ENCODE peak calls at places on chromosomes 7 and 10, in seven cellular contexts. P, U, F, H, X, A and M are unnamed samples.

GRCh38 chr10:60399343-60399742 is 9.7 kb upstream of the ANK3 start:
- DNase-seq in P (no peak), U (no peak), F (peak; percentile 84), H (no peak), X (no peak), A (no peak), M (no peak)

GRCh38 chr10:17453377-17454091 is 861 bp downstream of the ST8SIA6 start:
- DNase-seq in P (peak; percentile 34), U (peak; percentile 68), F (peak; percentile 28), H (no peak), X (no peak), A (peak; percentile 13), M (no peak)

GRCh38 chr10:34911661-34912205 is 96.6 kb upstream of the PARD3 start:
- DNase-seq in P (no peak), U (no peak), F (no peak), H (no peak), X (no peak), A (no peak), M (no peak)

GRCh38 chr7:74010407-74010806 is 17.6 kb upstream of the ELN start:
- DNase-seq in P (no peak), U (no peak), F (no peak), H (no peak), X (no peak), A (no peak), M (no peak)

GRCh38 chr7:11153694-11154093 is 180.0 kb downstream of the PHF14 start:
- DNase-seq in P (no peak), U (no peak), F (no peak), H (no peak), X (no peak), A (no peak), M (no peak)

GRCh38 chr7:157888579-157888978 is 551.8 kb downstream of the DNAJB6 start:
- DNase-seq in P (no peak), U (no peak), F (no peak), H (no peak), X (no peak), A (no peak), M (no peak)

GRCh38 chr7:27130540-27131389 is at the start of gene HOXA4:
- DNase-seq in P (peak; percentile 75), U (peak; percentile 82), F (no peak), H (peak; percentile 28), X (peak; percentile 84), A (peak; percentile 29), M (peak; percentile 67)

GRCh38 chr7:46315891-46316290 is 394.8 kb upstream of the IGFBP3 start:
- DNase-seq in P (no peak), U (no peak), F (no peak), H (no peak), X (no peak), A (no peak), M (no peak)

GRCh38 chr10:12333382-12334185 is 15.8 kb upstream of the CAMK1D start:
- DNase-seq in P (peak; percentile 27), U (peak; percentile 77), F (no peak), H (no peak), X (peak; percentile 92), A (peak; percentile 11), M (no peak)

GRCh38 chr7:115059312-115059711 is 137.4 kb downstream of the MDFIC start:
- DNase-seq in P (no peak), U (no peak), F (no peak), H (no peak), X (no peak), A (no peak), M (no peak)

GRCh38 chr10:4067552-4068254 is 282.7 kb upstream of the KLF6 start:
- DNase-seq in P (no peak), U (no peak), F (no peak), H (no peak), X (no peak), A (no peak), M (no peak)